ENCODE peak calls at places on chromosomes 4 and X, in nine cellular contexts. One of them, this sample, is unnamed.

GRCh38 chrX:9940397-9940796 is 26.8 kb upstream of the CLDN34 start:
- DNase-seq in cardiac fibroblast: peak
- DNase-seq in ELR: peak
- DNase-seq in iris pigment epithelial cell: peak
- DNase-seq in tibial artery: no peak
- DNase-seq in astrocyte of the cerebellum: peak
- DNase-seq in Caco-2: no peak
- DNase-seq in AG08396: peak
- DNase-seq in mesothelial cell of epicardium: no peak
- DNase-seq in this sample: no peak

GRCh38 chr4:160836431-160836830 is 1327.4 kb downstream of the FSTL5 start:
- DNase-seq in cardiac fibroblast: no peak
- DNase-seq in ELR: no peak
- DNase-seq in iris pigment epithelial cell: no peak
- DNase-seq in tibial artery: no peak
- DNase-seq in astrocyte of the cerebellum: no peak
- DNase-seq in Caco-2: no peak
- DNase-seq in AG08396: no peak
- DNase-seq in mesothelial cell of epicardium: no peak
- DNase-seq in this sample: no peak

GRCh38 chr4:59094505-59094904 is 1984.3 kb upstream of the IGFBP7 start:
- DNase-seq in cardiac fibroblast: no peak
- DNase-seq in ELR: no peak
- DNase-seq in iris pigment epithelial cell: no peak
- DNase-seq in tibial artery: no peak
- DNase-seq in astrocyte of the cerebellum: no peak
- DNase-seq in Caco-2: no peak
- DNase-seq in AG08396: no peak
- DNase-seq in mesothelial cell of epicardium: no peak
- DNase-seq in this sample: no peak

GRCh38 chr4:17168571-17168970 is 270.1 kb upstream of the LDB2 start:
- DNase-seq in cardiac fibroblast: peak
- DNase-seq in ELR: peak
- DNase-seq in iris pigment epithelial cell: peak
- DNase-seq in tibial artery: no peak
- DNase-seq in astrocyte of the cerebellum: peak
- DNase-seq in Caco-2: no peak
- DNase-seq in AG08396: peak
- DNase-seq in mesothelial cell of epicardium: no peak
- DNase-seq in this sample: peak

GRCh38 chrX:13473666-13474516 is 95.5 kb upstream of the EGFL6 start:
- DNase-seq in cardiac fibroblast: peak
- DNase-seq in ELR: no peak
- DNase-seq in iris pigment epithelial cell: no peak
- DNase-seq in tibial artery: no peak
- DNase-seq in astrocyte of the cerebellum: no peak
- DNase-seq in Caco-2: no peak
- DNase-seq in AG08396: no peak
- DNase-seq in mesothelial cell of epicardium: no peak
- DNase-seq in this sample: no peak

GRCh38 chr4:74111990-74112389 is 13.0 kb upstream of the CXCL2 start:
- DNase-seq in cardiac fibroblast: peak
- DNase-seq in ELR: peak
- DNase-seq in iris pigment epithelial cell: peak
- DNase-seq in tibial artery: peak
- DNase-seq in astrocyte of the cerebellum: no peak
- DNase-seq in Caco-2: no peak
- DNase-seq in AG08396: no peak
- DNase-seq in mesothelial cell of epicardium: no peak
- DNase-seq in this sample: no peak

GRCh38 chr4:109233585-109233984 is 68.9 kb downstream of the COL25A1 start:
- DNase-seq in cardiac fibroblast: peak
- DNase-seq in ELR: no peak
- DNase-seq in iris pigment epithelial cell: peak
- DNase-seq in tibial artery: no peak
- DNase-seq in astrocyte of the cerebellum: no peak
- DNase-seq in Caco-2: no peak
- DNase-seq in AG08396: no peak
- DNase-seq in mesothelial cell of epicardium: no peak
- DNase-seq in this sample: no peak

GRCh38 chr4:68369474-68369805 is 19.6 kb upstream of the YTHDC1 start:
- DNase-seq in cardiac fibroblast: peak
- DNase-seq in ELR: peak
- DNase-seq in iris pigment epithelial cell: no peak
- DNase-seq in tibial artery: no peak
- DNase-seq in astrocyte of the cerebellum: no peak
- DNase-seq in Caco-2: peak
- DNase-seq in AG08396: no peak
- DNase-seq in mesothelial cell of epicardium: no peak
- DNase-seq in this sample: no peak

GRCh38 chr4:6443035-6444023 is 29.1 kb downstream of the PPP2R2C start:
- DNase-seq in cardiac fibroblast: no peak
- DNase-seq in ELR: peak
- DNase-seq in iris pigment epithelial cell: no peak
- DNase-seq in tibial artery: no peak
- DNase-seq in astrocyte of the cerebellum: no peak
- DNase-seq in Caco-2: no peak
- DNase-seq in AG08396: no peak
- DNase-seq in mesothelial cell of epicardium: no peak
- DNase-seq in this sample: no peak

GRCh38 chr4:112312610-112313239 is 15.6 kb downstream of the ALPK1 start:
- DNase-seq in cardiac fibroblast: no peak
- DNase-seq in ELR: no peak
- DNase-seq in iris pigment epithelial cell: peak
- DNase-seq in tibial artery: no peak
- DNase-seq in astrocyte of the cerebellum: no peak
- DNase-seq in Caco-2: no peak
- DNase-seq in AG08396: no peak
- DNase-seq in mesothelial cell of epicardium: no peak
- DNase-seq in this sample: no peak

GRCh38 chrX:84737471-84737871 is 235.2 kb upstream of the HDX start:
- DNase-seq in cardiac fibroblast: peak
- DNase-seq in ELR: no peak
- DNase-seq in iris pigment epithelial cell: peak
- DNase-seq in tibial artery: peak
- DNase-seq in astrocyte of the cerebellum: no peak
- DNase-seq in Caco-2: no peak
- DNase-seq in AG08396: no peak
- DNase-seq in mesothelial cell of epicardium: no peak
- DNase-seq in this sample: no peak

GRCh38 chrX:110086916-110087484 is 84.1 kb downstream of the TMEM164 start:
- DNase-seq in cardiac fibroblast: peak
- DNase-seq in ELR: peak
- DNase-seq in iris pigment epithelial cell: peak
- DNase-seq in tibial artery: no peak
- DNase-seq in astrocyte of the cerebellum: peak
- DNase-seq in Caco-2: no peak
- DNase-seq in AG08396: peak
- DNase-seq in mesothelial cell of epicardium: no peak
- DNase-seq in this sample: peak

GRCh38 chr4:29304595-29304994 is 1415.6 kb upstream of the PCDH7 start:
- DNase-seq in cardiac fibroblast: peak
- DNase-seq in ELR: peak
- DNase-seq in iris pigment epithelial cell: peak
- DNase-seq in tibial artery: no peak
- DNase-seq in astrocyte of the cerebellum: no peak
- DNase-seq in Caco-2: no peak
- DNase-seq in AG08396: no peak
- DNase-seq in mesothelial cell of epicardium: no peak
- DNase-seq in this sample: no peak

GRCh38 chr4:107818301-107818910 is 6.3 kb upstream of the SGMS2 start:
- DNase-seq in cardiac fibroblast: peak
- DNase-seq in ELR: peak
- DNase-seq in iris pigment epithelial cell: peak
- DNase-seq in tibial artery: no peak
- DNase-seq in astrocyte of the cerebellum: no peak
- DNase-seq in Caco-2: no peak
- DNase-seq in AG08396: no peak
- DNase-seq in mesothelial cell of epicardium: no peak
- DNase-seq in this sample: no peak

GRCh38 chr4:7419961-7420660 is 14.6 kb downstream of the PSAPL1 start:
- DNase-seq in cardiac fibroblast: no peak
- DNase-seq in ELR: no peak
- DNase-seq in iris pigment epithelial cell: no peak
- DNase-seq in tibial artery: peak
- DNase-seq in astrocyte of the cerebellum: no peak
- DNase-seq in Caco-2: peak
- DNase-seq in AG08396: no peak
- DNase-seq in mesothelial cell of epicardium: no peak
- DNase-seq in this sample: no peak

GRCh38 chr4:7195138-7195510 is 2.8 kb downstream of the SORCS2 start:
- DNase-seq in cardiac fibroblast: no peak
- DNase-seq in ELR: no peak
- DNase-seq in iris pigment epithelial cell: no peak
- DNase-seq in tibial artery: no peak
- DNase-seq in astrocyte of the cerebellum: no peak
- DNase-seq in Caco-2: no peak
- DNase-seq in AG08396: no peak
- DNase-seq in mesothelial cell of epicardium: no peak
- DNase-seq in this sample: no peak

GRCh38 chr4:1111259-1111809 is 2.0 kb downstream of the RNF212 start:
- DNase-seq in cardiac fibroblast: no peak
- DNase-seq in ELR: no peak
- DNase-seq in iris pigment epithelial cell: no peak
- DNase-seq in tibial artery: no peak
- DNase-seq in astrocyte of the cerebellum: no peak
- DNase-seq in Caco-2: no peak
- DNase-seq in AG08396: no peak
- DNase-seq in mesothelial cell of epicardium: no peak
- DNase-seq in this sample: no peak

GRCh38 chr4:1952046-1952700 is 56.6 kb downstream of the NELFA start:
- DNase-seq in cardiac fibroblast: no peak
- DNase-seq in ELR: no peak
- DNase-seq in iris pigment epithelial cell: no peak
- DNase-seq in tibial artery: no peak
- DNase-seq in astrocyte of the cerebellum: no peak
- DNase-seq in Caco-2: no peak
- DNase-seq in AG08396: no peak
- DNase-seq in mesothelial cell of epicardium: no peak
- DNase-seq in this sample: no peak

GRCh38 chr4:26206339-26206738 is 114.5 kb upstream of the RBPJ start:
- DNase-seq in cardiac fibroblast: peak
- DNase-seq in ELR: no peak
- DNase-seq in iris pigment epithelial cell: peak
- DNase-seq in tibial artery: peak
- DNase-seq in astrocyte of the cerebellum: peak
- DNase-seq in Caco-2: no peak
- DNase-seq in AG08396: peak
- DNase-seq in mesothelial cell of epicardium: no peak
- DNase-seq in this sample: peak

GRCh38 chr4:68589790-68590189 is 13.7 kb upstream of the UGT2B17 start:
- DNase-seq in cardiac fibroblast: no peak
- DNase-seq in ELR: no peak
- DNase-seq in iris pigment epithelial cell: no peak
- DNase-seq in tibial artery: no peak
- DNase-seq in astrocyte of the cerebellum: no peak
- DNase-seq in Caco-2: no peak
- DNase-seq in AG08396: no peak
- DNase-seq in mesothelial cell of epicardium: no peak
- DNase-seq in this sample: no peak

GRCh38 chr4:89482248-89482647 is 174.6 kb upstream of the GPRIN3 start:
- DNase-seq in cardiac fibroblast: peak
- DNase-seq in ELR: peak
- DNase-seq in iris pigment epithelial cell: peak
- DNase-seq in tibial artery: no peak
- DNase-seq in astrocyte of the cerebellum: no peak
- DNase-seq in Caco-2: peak
- DNase-seq in AG08396: peak
- DNase-seq in mesothelial cell of epicardium: no peak
- DNase-seq in this sample: no peak

GRCh38 chr4:129167640-129168260 is 71.8 kb downstream of the C4orf33 start:
- DNase-seq in cardiac fibroblast: no peak
- DNase-seq in ELR: no peak
- DNase-seq in iris pigment epithelial cell: no peak
- DNase-seq in tibial artery: no peak
- DNase-seq in astrocyte of the cerebellum: no peak
- DNase-seq in Caco-2: no peak
- DNase-seq in AG08396: no peak
- DNase-seq in mesothelial cell of epicardium: no peak
- DNase-seq in this sample: no peak

GRCh38 chrX:153481043-153481442 is 10.7 kb upstream of the HAUS7 start:
- DNase-seq in cardiac fibroblast: no peak
- DNase-seq in ELR: no peak
- DNase-seq in iris pigment epithelial cell: no peak
- DNase-seq in tibial artery: no peak
- DNase-seq in astrocyte of the cerebellum: no peak
- DNase-seq in Caco-2: no peak
- DNase-seq in AG08396: no peak
- DNase-seq in mesothelial cell of epicardium: no peak
- DNase-seq in this sample: no peak

GRCh38 chr4:183129675-183130074 is 30.6 kb downstream of the WWC2 start:
- DNase-seq in cardiac fibroblast: no peak
- DNase-seq in ELR: no peak
- DNase-seq in iris pigment epithelial cell: no peak
- DNase-seq in tibial artery: no peak
- DNase-seq in astrocyte of the cerebellum: no peak
- DNase-seq in Caco-2: no peak
- DNase-seq in AG08396: no peak
- DNase-seq in mesothelial cell of epicardium: no peak
- DNase-seq in this sample: no peak

GRCh38 chrX:16892504-16893362 is 22.6 kb upstream of the RBBP7 start:
- DNase-seq in cardiac fibroblast: peak
- DNase-seq in ELR: peak
- DNase-seq in iris pigment epithelial cell: peak
- DNase-seq in tibial artery: peak
- DNase-seq in astrocyte of the cerebellum: peak
- DNase-seq in Caco-2: peak
- DNase-seq in AG08396: peak
- DNase-seq in mesothelial cell of epicardium: peak
- DNase-seq in this sample: peak

GRCh38 chrX:38382663-38383062 is 30.3 kb downstream of the OTC start:
- DNase-seq in cardiac fibroblast: no peak
- DNase-seq in ELR: no peak
- DNase-seq in iris pigment epithelial cell: no peak
- DNase-seq in tibial artery: no peak
- DNase-seq in astrocyte of the cerebellum: no peak
- DNase-seq in Caco-2: no peak
- DNase-seq in AG08396: no peak
- DNase-seq in mesothelial cell of epicardium: no peak
- DNase-seq in this sample: no peak

GRCh38 chr4:183333983-183334382 is 11.8 kb upstream of the CLDN24 start:
- DNase-seq in cardiac fibroblast: no peak
- DNase-seq in ELR: no peak
- DNase-seq in iris pigment epithelial cell: no peak
- DNase-seq in tibial artery: no peak
- DNase-seq in astrocyte of the cerebellum: no peak
- DNase-seq in Caco-2: no peak
- DNase-seq in AG08396: no peak
- DNase-seq in mesothelial cell of epicardium: no peak
- DNase-seq in this sample: no peak

This sample was measured in AG09309.